ENCODE peak calls at places on chromosomes 4 and X, in four cellular contexts. P is endothelial cell, H is SW480, D is HuH-7. C is an unnamed sample.

GRCh38 chr4:6971536-6972374 is 62.1 kb downstream of the TBC1D14 start:
- DNase-seq in D (no peak), P (no peak), H (no peak), C (no peak)

GRCh38 chr4:10584042-10584441 is 100.5 kb downstream of the CLNK start:
- DNase-seq in D (peak), P (no peak), H (peak), C (no peak)

GRCh38 chrX:86121916-86122315 is 26.3 kb upstream of the DACH2 start:
- DNase-seq in D (no peak), H (no peak), P (no peak), C (no peak)

GRCh38 chr4:55378617-55379467 is 16.9 kb upstream of the TMEM165 start:
- DNase-seq in D (no peak), H (peak), P (no peak), C (no peak)

GRCh38 chr4:155667538-155668511 is 1.2 kb downstream of the GUCY1A1 start:
- DNase-seq in D (peak), P (peak), H (no peak), C (no peak)

GRCh38 chr4:78776729-78777555 is 792 bp downstream of the BMP2K start:
- DNase-seq in H (peak), P (peak), D (peak), C (peak)

GRCh38 chr4:108519208-108519833 is 101.1 kb upstream of the RPL34 start:
- DNase-seq in P (no peak), D (no peak), H (no peak), C (no peak)

GRCh38 chr4:99462875-99463464 is 27.8 kb upstream of the ADH7 start:
- DNase-seq in P (peak), H (peak), D (peak), C (peak)

GRCh38 chr4:123317211-123317610 is 79.4 kb upstream of the SPRY1 start:
- DNase-seq in P (no peak), H (no peak), D (no peak), C (no peak)

GRCh38 chr4:173577963-173578362 is 47.9 kb upstream of the HAND2 start:
- DNase-seq in H (no peak), P (no peak), D (no peak), C (no peak)

GRCh38 chr4:173486714-173487392 is 43.2 kb downstream of the HAND2 start:
- DNase-seq in D (no peak), H (no peak), P (no peak), C (no peak)

GRCh38 chrX:115535844-115536243 is 25.1 kb upstream of the PLS3 start:
- DNase-seq in D (no peak), P (no peak), H (no peak), C (no peak)

GRCh38 chr4:17310269-17310652 is 201.6 kb downstream of the QDPR start:
- DNase-seq in D (no peak), P (no peak), H (no peak), C (no peak)

GRCh38 chr4:17335371-17335770 is 176.5 kb downstream of the QDPR start:
- DNase-seq in D (no peak), P (no peak), H (no peak), C (no peak)

GRCh38 chrX:131895807-131896206 is 127.3 kb upstream of the STK26 start:
- DNase-seq in H (no peak), P (no peak), D (no peak), C (no peak)

GRCh38 chrX:136574548-136574947 is 42.5 kb downstream of the VGLL1 start:
- DNase-seq in H (no peak), D (no peak), P (no peak), C (no peak)

GRCh38 chrX:107716045-107716684 is 59.4 kb downstream of the TSC22D3 start:
- DNase-seq in H (peak), D (no peak), P (peak), C (peak)

GRCh38 chr4:153640476-153640802 is 43.6 kb upstream of the TLR2 start:
- DNase-seq in H (no peak), D (no peak), P (no peak), C (no peak)

GRCh38 chr4:23485793-23486192 is 404.1 kb downstream of the PPARGC1A start:
- DNase-seq in D (no peak), H (no peak), P (no peak), C (no peak)

C was measured in NCI-H1417.